ENCODE peak calls at places on chromosomes 11 and 22, in six cellular contexts. One of them, this sample, is unnamed.

GRCh38 chr11:122197055-122197987 is 81.3 kb upstream of the BLID start:
- DNase-seq in neuronal stem cell: no peak
- DNase-seq in H9: no peak
- DNase-seq in H1: no peak
- DNase-seq in IMR-90: peak
- DNase-seq in trophoblast cell: no peak
- DNase-seq in this sample: peak

GRCh38 chr11:34787348-34787747 is 128.8 kb downstream of the APIP start:
- DNase-seq in neuronal stem cell: no peak
- DNase-seq in H9: no peak
- DNase-seq in H1: no peak
- DNase-seq in IMR-90: peak
- DNase-seq in trophoblast cell: no peak
- DNase-seq in this sample: no peak

GRCh38 chr22:50676211-50676636 is 3.6 kb downstream of the SHANK3 start:
- DNase-seq in neuronal stem cell: no peak
- DNase-seq in H9: no peak
- DNase-seq in H1: no peak
- DNase-seq in IMR-90: no peak
- DNase-seq in trophoblast cell: no peak
- DNase-seq in this sample: no peak

GRCh38 chr11:2267871-2268825 is 2.2 kb downstream of the ASCL2 start:
- DNase-seq in neuronal stem cell: no peak
- DNase-seq in H9: peak
- DNase-seq in H1: no peak
- DNase-seq in IMR-90: no peak
- DNase-seq in trophoblast cell: peak
- DNase-seq in this sample: no peak

GRCh38 chr11:119505861-119506260 is 82.9 kb upstream of the THY1 start:
- DNase-seq in neuronal stem cell: no peak
- DNase-seq in H9: no peak
- DNase-seq in H1: no peak
- DNase-seq in IMR-90: peak
- DNase-seq in trophoblast cell: no peak
- DNase-seq in this sample: no peak

GRCh38 chr11:116962108-116962507 is 124.7 kb upstream of the APOA1 start:
- DNase-seq in neuronal stem cell: no peak
- DNase-seq in H9: no peak
- DNase-seq in H1: no peak
- DNase-seq in IMR-90: peak
- DNase-seq in trophoblast cell: no peak
- DNase-seq in this sample: peak

GRCh38 chr11:117942255-117942654 is 13.1 kb upstream of the TMPRSS13 start:
- DNase-seq in neuronal stem cell: no peak
- DNase-seq in H9: no peak
- DNase-seq in H1: no peak
- DNase-seq in IMR-90: no peak
- DNase-seq in trophoblast cell: no peak
- DNase-seq in this sample: no peak

GRCh38 chr11:45473491-45473890 is 187.3 kb upstream of the SYT13 start:
- DNase-seq in neuronal stem cell: no peak
- DNase-seq in H9: no peak
- DNase-seq in H1: no peak
- DNase-seq in IMR-90: no peak
- DNase-seq in trophoblast cell: no peak
- DNase-seq in this sample: peak

GRCh38 chr11:6251990-6252473 is 7.6 kb upstream of the CCKBR start:
- DNase-seq in neuronal stem cell: no peak
- DNase-seq in H9: no peak
- DNase-seq in H1: no peak
- DNase-seq in IMR-90: peak
- DNase-seq in trophoblast cell: no peak
- DNase-seq in this sample: peak

GRCh38 chr11:117144477-117145392 is 648 bp downstream of the PAFAH1B2 start:
- DNase-seq in neuronal stem cell: peak
- DNase-seq in H9: no peak
- DNase-seq in H1: no peak
- DNase-seq in IMR-90: peak
- DNase-seq in trophoblast cell: peak
- DNase-seq in this sample: peak

GRCh38 chr11:79201637-79202347 is 239.0 kb downstream of the TENM4 start:
- DNase-seq in neuronal stem cell: no peak
- DNase-seq in H9: no peak
- DNase-seq in H1: no peak
- DNase-seq in IMR-90: no peak
- DNase-seq in trophoblast cell: peak
- DNase-seq in this sample: no peak

GRCh38 chr11:114079406-114080072 is 20.0 kb downstream of the ZBTB16 start:
- DNase-seq in neuronal stem cell: no peak
- DNase-seq in H9: no peak
- DNase-seq in H1: no peak
- DNase-seq in IMR-90: no peak
- DNase-seq in trophoblast cell: no peak
- DNase-seq in this sample: peak

GRCh38 chr11:131683131-131683530 is 312.7 kb downstream of the NTM start:
- DNase-seq in neuronal stem cell: no peak
- DNase-seq in H9: peak
- DNase-seq in H1: no peak
- DNase-seq in IMR-90: no peak
- DNase-seq in trophoblast cell: no peak
- DNase-seq in this sample: no peak

GRCh38 chr11:57144531-57145320 is 37.0 kb upstream of the LRRC55 start:
- DNase-seq in neuronal stem cell: no peak
- DNase-seq in H9: no peak
- DNase-seq in H1: no peak
- DNase-seq in IMR-90: no peak
- DNase-seq in trophoblast cell: no peak
- DNase-seq in this sample: no peak
- H4K91ac ChIP-seq in neuronal stem cell: no peak
- H4K91ac ChIP-seq in H9: no peak
- H4K91ac ChIP-seq in H1: no peak
- H4K91ac ChIP-seq in IMR-90: no peak
- H4K91ac ChIP-seq in trophoblast cell: no peak
- H4K91ac ChIP-seq in this sample: no peak

GRCh38 chr22:43420991-43421665 is 9.3 kb downstream of the MPPED1 start:
- DNase-seq in neuronal stem cell: no peak
- DNase-seq in H9: no peak
- DNase-seq in H1: no peak
- DNase-seq in IMR-90: no peak
- DNase-seq in trophoblast cell: no peak
- DNase-seq in this sample: no peak
- H4K91ac ChIP-seq in neuronal stem cell: peak
- H4K91ac ChIP-seq in H9: no peak
- H4K91ac ChIP-seq in H1: no peak
- H4K91ac ChIP-seq in IMR-90: no peak
- H4K91ac ChIP-seq in trophoblast cell: no peak
- H4K91ac ChIP-seq in this sample: no peak

GRCh38 chr11:27028653-27029052 is 12.0 kb upstream of the BBOX1 start:
- DNase-seq in neuronal stem cell: no peak
- DNase-seq in H9: no peak
- DNase-seq in H1: no peak
- DNase-seq in IMR-90: no peak
- DNase-seq in trophoblast cell: no peak
- DNase-seq in this sample: no peak
- H4K91ac ChIP-seq in neuronal stem cell: no peak
- H4K91ac ChIP-seq in H9: no peak
- H4K91ac ChIP-seq in H1: no peak
- H4K91ac ChIP-seq in IMR-90: no peak
- H4K91ac ChIP-seq in trophoblast cell: no peak
- H4K91ac ChIP-seq in this sample: no peak

GRCh38 chr11:19775622-19776021 is 63.0 kb downstream of the NAV2 start:
- DNase-seq in neuronal stem cell: no peak
- DNase-seq in H9: no peak
- DNase-seq in H1: no peak
- DNase-seq in IMR-90: no peak
- DNase-seq in trophoblast cell: no peak
- DNase-seq in this sample: no peak
- H4K91ac ChIP-seq in neuronal stem cell: no peak
- H4K91ac ChIP-seq in H9: no peak
- H4K91ac ChIP-seq in H1: peak
- H4K91ac ChIP-seq in IMR-90: no peak
- H4K91ac ChIP-seq in trophoblast cell: no peak
- H4K91ac ChIP-seq in this sample: no peak